ENCODE peak calls at places on chromosomes 7 and 10, in seven cellular contexts. X is transverse colon; Z is nephron progenitor cell; E is mesothelial cell of epicardium; N is body of pancreas; J is CD4-positive, alpha-beta T cell; H is tibial nerve. M is an unnamed sample.

GRCh38 chr7:113092762-113093161 is 6.1 kb upstream of the GPR85 start:
- DNase-seq in Z (no peak), H (no peak), N (no peak), E (no peak), J (no peak), X (no peak), M (no peak)

GRCh38 chr7:40647719-40648118 is 512.9 kb downstream of the SUGCT start:
- DNase-seq in X (no peak), N (no peak), Z (no peak), J (no peak), H (no peak), E (no peak), M (no peak)

GRCh38 chr10:33227489-33227888 is 107.0 kb downstream of the NRP1 start:
- DNase-seq in H (no peak), E (no peak), Z (no peak), X (no peak), J (no peak), N (no peak), M (no peak)

GRCh38 chr7:94056796-94057207 is 52.6 kb upstream of the BET1 start:
- DNase-seq in H (no peak), E (no peak), Z (peak), J (no peak), N (no peak), X (no peak), M (no peak)

GRCh38 chr10:1123198-1123597 is 67.0 kb downstream of the WDR37 start:
- DNase-seq in J (no peak), E (no peak), Z (no peak), H (no peak), N (no peak), X (no peak), M (no peak)

GRCh38 chr10:48525113-48525512 is 79.8 kb downstream of the ARHGAP22 start:
- DNase-seq in N (no peak), E (no peak), X (no peak), Z (no peak), J (no peak), H (no peak), M (no peak)

GRCh38 chr7:29035044-29035740 is 77.1 kb upstream of the TRIL start:
- DNase-seq in Z (no peak), X (no peak), J (no peak), E (no peak), H (no peak), N (no peak), M (no peak)

GRCh38 chr7:33904680-33905388 is 505 bp upstream of the BMPER start:
- DNase-seq in J (no peak), Z (peak), X (peak), H (no peak), N (peak), E (peak), M (peak)

GRCh38 chr7:44305564-44306507 is 19.6 kb downstream of the CAMK2B start:
- DNase-seq in E (peak), N (no peak), H (no peak), Z (no peak), X (no peak), J (no peak), M (peak)

GRCh38 chr7:44308741-44309270 is 16.6 kb downstream of the CAMK2B start:
- DNase-seq in H (no peak), N (no peak), J (no peak), Z (no peak), E (peak), X (no peak), M (peak)

GRCh38 chr7:44307905-44308740 is 17.3 kb downstream of the CAMK2B start:
- DNase-seq in X (no peak), E (peak), H (no peak), J (no peak), N (no peak), Z (no peak), M (peak)

GRCh38 chr7:44306608-44307007 is 18.8 kb downstream of the CAMK2B start:
- DNase-seq in J (no peak), E (no peak), N (no peak), X (no peak), Z (no peak), H (no peak), M (no peak)

DNA sequence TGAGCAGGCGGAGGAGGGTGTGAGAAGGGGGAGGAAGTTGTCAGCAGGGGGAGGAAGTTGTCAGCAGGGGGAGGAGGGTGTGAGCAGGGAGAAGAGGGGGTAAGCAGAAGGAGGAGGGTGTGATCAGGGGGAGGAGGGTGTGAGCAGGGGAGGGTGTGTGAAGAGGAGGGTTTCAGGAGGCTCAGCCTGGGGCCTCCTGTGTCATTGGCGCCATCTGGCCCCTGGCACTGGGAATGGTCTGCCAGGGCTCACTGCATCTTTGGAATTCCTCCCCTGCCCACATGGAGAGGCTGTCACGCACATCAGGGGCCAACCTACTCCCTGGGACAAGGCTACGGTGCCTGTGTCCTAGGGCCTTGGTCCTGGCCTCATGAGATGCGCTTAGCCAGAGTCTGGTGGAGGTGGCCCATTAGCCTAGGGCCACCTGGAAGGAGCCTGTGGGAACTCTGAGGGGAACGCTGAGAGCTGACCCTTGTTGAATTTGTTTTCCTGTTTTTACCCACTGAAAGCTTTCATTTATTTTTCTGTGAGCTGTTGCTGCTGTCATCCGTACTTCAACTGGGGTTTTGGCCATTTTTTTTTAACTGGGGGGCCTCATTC is 18.0 kb downstream of the CAMK2B start:
- DNase-seq in H (no peak), E (peak), J (no peak), X (no peak), N (no peak), Z (peak), M (peak)
- TF ChIP-seq CTCF in H (no peak), E (no peak), J (no peak), X (no peak), N (no peak), Z (no peak), M (no peak)

DNA sequence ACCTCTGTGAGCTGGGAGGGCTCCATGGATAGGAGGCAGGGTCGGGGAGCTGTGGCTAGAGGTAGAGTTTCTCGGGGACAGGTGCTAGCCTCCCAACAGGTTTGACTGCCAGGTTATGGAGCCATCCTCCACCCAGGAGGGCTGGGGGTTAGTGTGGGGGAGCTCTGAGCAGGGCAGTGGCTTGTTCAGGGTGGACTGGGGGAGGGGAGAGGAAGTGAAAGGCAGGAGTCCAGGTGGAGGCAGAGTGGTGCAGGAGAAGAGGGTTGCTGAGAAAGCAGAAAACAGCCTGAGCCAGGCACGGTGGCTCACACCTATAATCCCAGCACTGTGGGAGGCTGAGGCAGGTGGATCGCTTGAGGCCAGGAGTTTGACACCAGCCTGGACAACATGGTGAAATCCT is 40.5 kb upstream of the HSPB1 start:
- DNase-seq in X (no peak), H (no peak), E (no peak), Z (no peak), N (no peak), J (no peak), M (no peak)
- TF ChIP-seq CTCF in X (no peak), H (no peak), E (no peak), Z (no peak), N (no peak), J (no peak), M (no peak)

DNA sequence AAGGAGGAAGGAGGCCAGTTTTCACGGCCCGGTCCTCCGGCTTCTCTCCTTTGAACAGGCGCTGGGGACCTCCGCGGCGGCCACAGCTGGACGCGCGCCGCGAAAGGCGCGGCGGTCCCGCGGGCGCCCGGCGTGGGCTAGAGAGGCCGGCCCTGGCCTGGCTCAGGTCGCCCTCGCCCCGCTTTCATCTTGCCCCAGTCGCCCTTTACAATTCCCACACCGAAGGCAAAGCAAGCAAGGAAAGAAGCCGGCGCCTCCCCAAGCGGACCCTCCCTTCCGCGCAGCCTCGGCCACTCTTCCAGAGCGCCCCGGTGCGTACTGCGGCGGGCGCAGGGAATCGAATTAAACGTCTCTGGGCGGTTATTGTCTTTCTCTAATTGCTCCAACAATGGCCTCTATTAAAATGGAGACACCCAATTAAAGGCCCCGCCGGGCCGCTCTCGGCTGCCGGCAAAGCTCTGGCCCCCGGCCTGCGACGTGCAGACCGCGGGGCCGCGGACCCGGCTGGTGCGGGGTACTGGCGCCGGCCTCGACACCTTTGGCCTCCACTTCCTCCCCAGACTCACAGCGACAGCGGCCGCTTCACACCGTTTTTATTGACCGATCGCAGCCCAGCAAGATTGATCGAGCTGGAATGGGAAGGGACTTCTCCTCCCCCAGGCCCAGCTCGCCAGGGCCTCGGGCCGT is 4.5 kb upstream of the GATA3 start:
- DNase-seq in J (no peak), Z (peak), E (peak), X (no peak), N (no peak), H (no peak), M (no peak)
- TF ChIP-seq CTCF in J (no peak), Z (no peak), E (no peak), X (no peak), N (no peak), H (no peak), M (no peak)

DNA sequence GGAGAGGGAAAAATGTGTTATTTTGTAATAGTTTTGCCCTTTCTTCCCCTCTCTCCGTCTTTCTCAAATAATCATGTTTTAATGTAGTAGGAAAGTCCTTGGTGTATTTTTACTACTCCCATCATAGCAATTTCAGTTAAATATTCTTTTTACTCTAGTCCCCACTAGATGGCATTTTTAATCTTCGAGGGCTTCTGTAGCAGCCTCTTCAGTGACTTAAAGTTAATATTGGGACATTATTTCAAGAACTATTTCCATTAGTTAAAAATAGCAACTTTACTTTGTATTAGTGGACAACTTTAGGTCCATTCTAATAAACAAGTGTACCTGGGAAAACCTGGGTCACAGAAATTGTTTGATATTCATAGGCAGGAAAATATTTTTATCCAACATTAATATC is 23.0 kb downstream of the EDRF1 start:
- DNase-seq in Z (no peak), N (no peak), H (no peak), X (no peak), E (no peak), J (no peak), M (no peak)
- TF ChIP-seq CTCF in Z (no peak), N (peak), H (no peak), X (no peak), E (no peak), J (no peak), M (peak)

DNA sequence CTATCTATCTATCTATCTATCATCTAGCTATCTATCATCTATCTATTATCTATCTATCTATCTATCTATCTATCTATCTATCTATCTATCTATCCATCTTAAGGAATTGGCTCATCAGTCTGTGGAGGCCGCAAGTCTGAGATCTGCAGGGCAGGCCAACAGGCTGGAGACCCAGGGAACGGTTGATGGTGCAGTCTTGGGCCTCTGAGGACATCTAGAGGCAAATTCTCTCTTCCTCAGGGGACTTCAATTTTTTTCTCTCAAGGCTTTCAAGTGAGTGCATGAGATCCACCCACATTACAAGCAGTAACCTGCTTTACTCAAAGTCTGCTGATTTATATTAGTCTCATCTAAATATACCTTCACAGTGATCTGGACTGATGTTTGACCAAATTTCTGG is 197.0 kb downstream of the GLRX3 start:
- DNase-seq in Z (no peak), X (no peak), E (no peak), J (no peak), N (no peak), H (no peak), M (no peak)
- TF ChIP-seq CTCF in Z (no peak), X (no peak), E (no peak), J (no peak), N (no peak), H (no peak), M (no peak)

GRCh38 chr10:35595106-35595505 is 10.0 kb upstream of the GJD4 start:
- DNase-seq in E (no peak), Z (no peak), J (no peak), N (no peak), X (no peak), H (no peak), M (no peak)
- TF ChIP-seq CTCF in E (no peak), Z (no peak), J (no peak), N (no peak), X (no peak), H (no peak), M (no peak)